ENCODE peak calls at places on chromosomes 6 and 20, in five cellular contexts. J is CD8-positive, alpha-beta T cell; R is aorta; X is heart left ventricle; O is effector memory CD4-positive, alpha-beta T cell. K is an unnamed sample. For H3K27me3, the result is how much of the 10 kb centered on the place peaks cover.

GRCh38 chr20:34927736-34928135 is 27.9 kb downstream of the GSS start:
- DNase-seq in X (no peak), O (no peak), R (no peak), J (no peak), K (no peak)

GRCh38 chr20:33541074-33541473 is 51.2 kb downstream of the CBFA2T2 start:
- DNase-seq in J (no peak), O (no peak), X (no peak), R (no peak), K (no peak)

GRCh38 chr6:3745566-3746118 is 5.9 kb downstream of the PXDC1 start:
- DNase-seq in X (no peak), O (no peak), R (peak), J (no peak), K (no peak)

GRCh38 chr20:47295921-47296426 is 60.5 kb downstream of the ZMYND8 start:
- DNase-seq in O (no peak), R (no peak), X (no peak), J (no peak), K (no peak)

GRCh38 chr20:4791121-4791520 is 69.4 kb downstream of the PRND start:
- DNase-seq in O (no peak), J (no peak), X (no peak), R (no peak), K (no peak)

GRCh38 chr6:101393291-101394251 is at the start of gene GRIK2:
- DNase-seq in R (no peak), J (no peak), X (peak), O (no peak), K (no peak)

GRCh38 chr20:33074675-33075074 is 4.8 kb upstream of the BPIFB4 start:
- DNase-seq in J (no peak), X (no peak), O (no peak), R (no peak), K (no peak)

GRCh38 chr20:37406010-37406998 is 60.4 kb downstream of the SRC start:
- DNase-seq in R (no peak), X (no peak), J (no peak), O (no peak), K (no peak)

GRCh38 chr6:39330476-39330875 is 8.0 kb upstream of the KCNK16 start:
- DNase-seq in X (no peak), J (no peak), O (no peak), R (peak), K (no peak)

GRCh38 chr6:129104131-129104530 is 221.2 kb downstream of the LAMA2 start:
- DNase-seq in R (no peak), X (no peak), J (no peak), O (no peak), K (no peak)

GRCh38 chr6:27290850-27291208 is 21.2 kb downstream of the POM121L2 start:
- DNase-seq in J (no peak), R (no peak), X (no peak), O (no peak), K (no peak)

GRCh38 chr6:27288136-27289044 is 23.7 kb downstream of the POM121L2 start:
- DNase-seq in X (no peak), J (no peak), O (no peak), R (no peak), K (no peak)

GRCh38 chr6:27287751-27288135 is 24.3 kb downstream of the POM121L2 start:
- DNase-seq in J (no peak), O (no peak), X (no peak), R (no peak), K (no peak)

GRCh38 chr6:27293436-27294152 is 18.5 kb downstream of the POM121L2 start:
- DNase-seq in X (no peak), R (no peak), O (no peak), J (no peak), K (no peak)

DNA sequence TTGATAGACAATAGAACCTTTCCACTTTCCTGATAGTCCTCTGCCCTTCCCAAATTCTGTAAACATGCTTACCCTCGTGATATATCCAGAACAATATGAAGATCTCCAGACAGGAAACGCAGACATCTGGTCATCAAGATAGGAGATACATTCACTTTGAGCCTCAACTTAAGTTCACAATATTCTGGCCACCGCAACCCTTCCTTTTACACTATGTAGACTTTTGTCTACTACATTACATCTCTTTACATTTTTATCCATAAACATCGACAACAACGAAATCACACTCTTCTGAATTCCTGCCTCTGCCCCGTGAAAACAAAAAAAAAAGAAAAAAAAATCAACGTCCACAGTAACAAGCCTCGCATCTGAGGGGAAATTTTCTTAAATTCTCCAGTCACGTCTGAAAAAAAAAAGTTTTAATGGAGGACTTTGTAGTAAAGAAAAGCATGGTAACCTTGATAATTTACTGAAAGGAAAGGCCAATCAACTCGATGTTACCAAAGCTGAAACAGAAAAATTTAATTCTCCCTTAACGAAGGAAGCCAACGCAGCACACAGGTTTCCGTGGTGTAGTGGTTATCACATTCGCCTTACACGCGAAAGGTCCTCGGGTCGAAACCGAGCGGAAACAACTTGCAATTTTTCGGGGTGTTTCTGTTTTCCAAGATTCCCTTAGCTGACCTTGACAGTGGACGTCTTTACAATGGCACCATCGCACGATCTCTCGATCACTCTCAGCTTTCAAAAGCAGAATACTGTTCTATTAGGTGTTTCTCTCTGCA is 21.8 kb downstream of the POM121L2 start:
- DNase-seq in O (no peak), X (no peak), J (no peak), R (no peak), K (no peak)
- H3K27me3 ChIP-seq in O (half or more), X (half or more), J (half or more), R (under half), K (half or more)

DNA sequence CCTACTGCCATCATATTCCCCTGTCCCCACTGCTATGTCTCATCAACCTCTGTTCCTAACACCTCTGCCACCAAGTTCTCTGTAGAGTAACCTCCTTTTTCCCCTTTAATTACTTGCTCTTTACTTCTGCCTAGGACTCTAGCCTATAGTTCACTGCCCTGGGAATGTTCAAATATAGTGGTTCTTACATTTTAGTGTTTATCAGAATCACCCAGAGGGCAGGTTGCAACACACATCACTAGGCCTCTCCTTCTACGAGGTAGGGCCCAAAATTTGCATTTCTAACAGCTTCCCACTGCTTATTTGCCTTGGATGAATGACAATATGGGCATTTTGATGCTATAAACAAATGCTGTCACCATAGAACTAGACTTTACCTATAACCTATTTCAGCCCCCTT is 23.2 kb upstream of the C6orf141 start:
- DNase-seq in J (no peak), O (no peak), R (no peak), X (no peak), K (no peak)
- H3K27ac ChIP-seq in J (no peak), O (no peak), R (no peak), X (no peak), K (no peak)

GRCh38 chr6:41439524-41440418 is 104.4 kb downstream of the NCR2 start:
- DNase-seq in R (no peak), J (peak), O (peak), X (no peak), K (peak)
- H3K27me3 ChIP-seq in R (under half), J (under half), O (under half), X (under half), K (under half)

GRCh38 chr6:114158838-114159694 is 183.8 kb downstream of the HS3ST5 start:
- DNase-seq in X (no peak), O (no peak), R (no peak), J (no peak), K (no peak)
- H3K27ac ChIP-seq in X (no peak), O (no peak), R (no peak), J (no peak), K (no peak)

GRCh38 chr6:105179244-105180065 is at the start of gene POPDC3:
- DNase-seq in X (peak), J (no peak), R (no peak), O (no peak), K (no peak)
- H3K27me3 ChIP-seq in X (under half), J (under half), R (under half), O (under half), K (under half)

DNA sequence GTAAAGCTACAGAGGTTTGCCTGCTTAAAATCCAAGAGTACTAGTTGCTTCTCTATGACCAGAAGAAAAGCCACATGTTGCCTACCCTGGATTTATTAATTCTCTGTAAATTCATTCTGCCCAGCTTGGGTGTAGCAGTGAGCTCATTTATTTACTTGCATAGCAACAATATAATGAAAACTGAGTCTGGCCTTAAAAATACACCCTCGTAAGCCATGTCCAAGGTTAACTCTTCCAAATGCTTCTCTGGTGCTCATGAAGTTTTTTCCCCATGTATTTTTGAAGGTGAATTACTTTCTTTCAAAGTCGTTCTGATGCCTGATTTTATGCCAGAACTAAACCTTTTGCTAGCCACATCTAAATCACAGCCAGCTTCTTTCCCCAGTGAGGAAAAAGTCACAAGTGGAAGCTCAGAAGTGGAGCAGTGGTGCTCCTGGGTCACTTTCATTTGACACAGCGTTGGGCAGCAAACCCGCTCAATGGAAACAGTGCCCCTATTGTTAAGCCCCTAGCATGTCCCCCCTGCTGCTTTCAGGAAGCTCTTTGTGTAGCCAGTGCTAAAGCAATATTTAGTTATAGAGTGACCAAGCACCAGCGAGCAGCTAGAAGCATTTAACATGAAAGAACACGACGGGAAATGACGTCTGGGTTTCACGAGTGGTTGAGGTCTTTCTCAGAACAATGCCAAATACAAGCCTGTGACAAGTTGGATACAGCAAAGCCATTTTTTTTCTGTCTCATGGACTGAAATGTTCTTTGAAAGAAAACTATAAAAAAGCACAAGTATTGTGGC is 29.8 kb downstream of the NEDD9 start:
- DNase-seq in R (no peak), J (no peak), O (no peak), X (no peak), K (no peak)
- H3K27ac ChIP-seq in R (peak), J (no peak), O (no peak), X (no peak), K (peak)

GRCh38 chr6:149933036-149933435 is 8.8 kb upstream of the ULBP2 start:
- DNase-seq in X (no peak), J (no peak), O (no peak), R (no peak), K (no peak)

GRCh38 chr6:149925253-149925973 is 2.5 kb upstream of the RAET1G start:
- DNase-seq in J (no peak), X (peak), R (peak), O (no peak), K (peak)

GRCh38 chr6:149931501-149931900 is 8.6 kb upstream of the RAET1G start:
- DNase-seq in J (no peak), O (no peak), R (peak), X (no peak), K (no peak)

GRCh38 chr6:149925974-149926777 is 3.3 kb upstream of the RAET1G start:
- DNase-seq in X (peak), O (peak), J (peak), R (peak), K (peak)

DNA sequence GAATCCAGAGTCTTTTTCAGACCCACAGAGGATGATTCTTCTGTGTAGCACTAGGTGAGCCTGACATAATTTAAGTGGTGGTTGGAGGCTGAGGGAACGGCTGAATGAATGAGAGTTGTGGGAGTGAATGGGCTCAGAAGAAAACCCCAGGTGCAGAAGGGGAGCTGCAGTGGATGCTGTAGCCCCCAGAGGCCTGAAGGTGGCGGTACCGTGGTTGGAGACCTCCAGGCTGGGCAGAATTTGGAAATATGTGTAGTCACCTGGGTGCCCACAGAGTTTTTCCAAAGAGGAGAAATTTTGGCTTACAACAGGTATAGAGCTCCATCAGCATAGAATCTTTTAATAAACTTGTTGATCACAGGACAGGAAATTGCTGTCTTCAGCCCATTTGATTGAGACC is 6.5 kb upstream of the RAET1G start:
- DNase-seq in J (no peak), X (no peak), O (no peak), R (no peak), K (no peak)
- H3K27me3 ChIP-seq in J (under half), X (under half), O (under half), R (under half), K (half or more)

GRCh38 chr6:157668034-157668401 is 155.0 kb upstream of the SNX9 start:
- DNase-seq in R (no peak), O (no peak), J (no peak), X (no peak), K (no peak)

GRCh38 chr6:157667211-157668033 is 155.6 kb upstream of the SNX9 start:
- DNase-seq in R (no peak), O (peak), X (peak), J (peak), K (no peak)

GRCh38 chr6:157670466-157671186 is 152.4 kb upstream of the SNX9 start:
- DNase-seq in J (no peak), O (no peak), R (peak), X (no peak), K (no peak)

GRCh38 chr6:157668690-157669089 is 154.4 kb upstream of the SNX9 start:
- DNase-seq in J (no peak), O (no peak), X (no peak), R (no peak), K (peak)

GRCh38 chr6:157669747-157670216 is 153.3 kb upstream of the SNX9 start:
- DNase-seq in R (peak), O (no peak), J (no peak), X (peak), K (peak)
- H3K27ac ChIP-seq in R (peak), O (no peak), J (no peak), X (peak), K (peak)

DNA sequence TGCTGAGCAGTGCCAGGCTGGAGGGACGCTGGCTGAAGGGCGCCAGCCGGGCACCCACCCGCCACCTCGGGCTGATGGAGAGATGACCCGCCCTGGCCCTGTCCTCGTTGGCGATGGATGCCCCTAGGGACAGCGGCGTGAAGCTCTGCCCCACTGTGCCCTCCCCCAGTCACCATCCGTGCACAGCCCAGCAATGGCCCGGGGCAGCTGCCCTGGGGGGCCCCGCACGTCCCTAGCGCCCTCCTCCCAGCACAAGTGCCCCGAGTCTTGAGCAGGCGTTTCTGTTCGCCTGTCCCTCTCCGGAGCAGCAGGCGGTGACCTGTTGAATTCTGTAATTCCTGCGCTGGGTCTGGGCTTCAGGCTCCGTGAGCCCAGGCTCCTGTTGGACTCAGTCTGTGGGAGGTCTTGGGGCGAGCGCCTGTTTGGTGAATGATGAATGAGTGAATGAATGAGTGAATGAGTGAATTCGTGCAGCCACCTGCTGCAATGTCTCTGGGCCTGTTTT is 36.8 kb upstream of the CHRNA4 start:
- DNase-seq in R (no peak), J (peak), X (no peak), O (no peak), K (no peak)
- H3K27me3 ChIP-seq in R (under half), J (under half), X (under half), O (under half), K (under half)

K was measured in lower lobe of right lung.